ENCODE peak calls at places on chromosomes 16 and 17, in five cellular contexts. T is kidney tubule cell, X is heart right ventricle, P is Right ventricle myocardium superior, B is germinal center. H is an unnamed sample.

GRCh38 chr17:27588354-27588753 is 42.6 kb upstream of the LGALS9 start:
- DNase-seq in X (no peak), B (no peak), P (no peak), T (no peak), H (no peak)

GRCh38 chr17:59527931-59528330 is 37.5 kb upstream of the DHX40 start:
- DNase-seq in P (no peak), T (no peak), B (no peak), X (no peak), H (no peak)

GRCh38 chr16:30023586-30023985 is 588 bp downstream of the C16orf92 start:
- DNase-seq in P (no peak), T (no peak), B (no peak), X (no peak), H (no peak)

GRCh38 chr16:73031155-73031866 is 16.6 kb downstream of the ZFHX3 start:
- DNase-seq in T (peak; percentile 40), B (no peak), X (no peak), P (no peak), H (no peak)

GRCh38 chr17:76623271-76624146 is 20.0 kb downstream of the ST6GALNAC1 start:
- DNase-seq in X (peak; percentile 81), P (peak; percentile 85), T (peak; percentile 78), B (peak; percentile 79), H (peak; percentile 78)

GRCh38 chr17:40360091-40360490 is 4.4 kb downstream of the GJD3 start:
- DNase-seq in X (no peak), P (no peak), T (no peak), B (no peak), H (no peak)

GRCh38 chr16:87044031-87044380 is 273.2 kb downstream of the C16orf95 start:
- DNase-seq in T (peak; percentile 91), B (no peak), X (no peak), P (no peak), H (no peak)

GRCh38 chr17:81841866-81842265 is 7.0 kb upstream of the PPP1R27 start:
- DNase-seq in P (no peak), T (no peak), X (no peak), B (no peak), H (no peak)

GRCh38 chr16:16052916-16053315 is 103.5 kb downstream of the ABCC1 start:
- DNase-seq in T (no peak), X (no peak), P (no peak), B (no peak), H (no peak)

GRCh38 chr17:5365831-5366230 is 53.6 kb downstream of the NUP88 start:
- DNase-seq in T (no peak), B (no peak), X (no peak), P (no peak), H (no peak)

GRCh38 chr17:83101805-83102480 is 22.5 kb downstream of the METRNL start:
- DNase-seq in B (no peak), P (no peak), T (no peak), X (no peak), H (peak; percentile 27)

GRCh38 chr17:44223574-44224046 is 4.1 kb upstream of the UBTF start:
- DNase-seq in B (no peak), X (no peak), P (no peak), T (peak; percentile 88), H (no peak)

GRCh38 chr17:2289878-2290478 is 13.6 kb downstream of the SMG6 start:
- DNase-seq in T (no peak), P (no peak), X (no peak), B (no peak), H (no peak)

GRCh38 chr17:382644-383533 is 30.3 kb upstream of the RPH3AL start:
- DNase-seq in T (peak; percentile 76), B (no peak), X (no peak), P (no peak), H (peak; percentile 86)

GRCh38 chr16:69924041-69924775 is 26.9 kb upstream of the CLEC18A start:
- DNase-seq in B (no peak), P (no peak), X (no peak), T (no peak), H (no peak)

GRCh38 chr16:87466975-87467501 is 25.8 kb downstream of the ZCCHC14 start:
- DNase-seq in B (no peak), X (no peak), P (no peak), T (no peak), H (no peak)

GRCh38 chr16:27226976-27227705 is 23.8 kb downstream of the KDM8 start:
- DNase-seq in P (peak; percentile 32), X (no peak), B (no peak), T (no peak), H (no peak)

GRCh38 chr16:10833271-10833670 is 14.7 kb upstream of the TVP23A start:
- DNase-seq in X (no peak), T (no peak), B (no peak), P (no peak), H (no peak)

GRCh38 chr16:51151951-51152663 is 1.0 kb upstream of the SALL1 start:
- DNase-seq in B (no peak), X (peak; percentile 74), T (peak; percentile 96), P (peak; percentile 53), H (peak; percentile 80)

GRCh38 chr16:16021646-16021987 is 72.2 kb downstream of the ABCC1 start:
- DNase-seq in P (no peak), B (no peak), X (no peak), T (no peak), H (no peak)

GRCh38 chr17:42155614-42156045 is 841 bp upstream of the RAB5C start:
- DNase-seq in B (no peak), X (no peak), P (no peak), T (no peak), H (no peak)

GRCh38 chr17:14950216-14950615 is 314.9 kb downstream of the PMP22 start:
- DNase-seq in T (no peak), P (no peak), X (no peak), B (no peak), H (no peak)

GRCh38 chr16:19912445-19913305 is 28.0 kb upstream of the GPRC5B start:
- DNase-seq in P (no peak), B (no peak), X (no peak), T (peak; percentile 91), H (peak; percentile 36)

GRCh38 chr17:7573324-7574080 is 5.9 kb upstream of the CD68 start:
- DNase-seq in T (peak; percentile 92), X (peak; percentile 89), B (peak; percentile 92), P (peak; percentile 92), H (peak; percentile 83)

GRCh38 chr16:22092143-22092933 is at the start of gene VWA3A:
- DNase-seq in T (peak; percentile 61), B (no peak), X (no peak), P (no peak), H (peak; percentile 55)

GRCh38 chr17:83081561-83082201 is 2.3 kb downstream of the METRNL start:
- DNase-seq in B (peak; percentile 49), P (no peak), T (no peak), X (no peak), H (no peak)

GRCh38 chr16:86533942-86534341 is 21.1 kb downstream of the MTHFSD start:
- DNase-seq in P (no peak), B (no peak), X (no peak), T (no peak), H (no peak)

GRCh38 chr16:57588821-57589220 is 39.6 kb upstream of the ADGRG1 start:
- DNase-seq in B (no peak), T (no peak), P (no peak), X (no peak), H (no peak)

GRCh38 chr16:85704900-85705846 is 16.4 kb upstream of the GINS2 start:
- DNase-seq in B (no peak), X (no peak), T (no peak), P (no peak), H (no peak)

GRCh38 chr17:15392326-15392739 is 50.9 kb upstream of the TEKT3 start:
- DNase-seq in B (no peak), P (peak; percentile 56), T (peak; percentile 73), X (no peak), H (no peak)

GRCh38 chr17:36899250-36900129 is 37.8 kb upstream of the LHX1 start:
- DNase-seq in T (peak; percentile 58), B (no peak), X (no peak), P (no peak), H (no peak)

GRCh38 chr17:40320771-40321501 is 12.0 kb downstream of the RARA start:
- DNase-seq in X (peak; percentile 69), P (peak; percentile 85), B (no peak), T (no peak), H (no peak)

GRCh38 chr17:82542439-82542838 is 22.9 kb downstream of the FOXK2 start:
- DNase-seq in B (no peak), X (no peak), P (no peak), T (no peak), H (no peak)

GRCh38 chr16:73277066-73277465 is 229.1 kb upstream of the ZFHX3 start:
- DNase-seq in X (no peak), T (no peak), B (no peak), P (no peak), H (no peak)

GRCh38 chr16:51039638-51040331 is 111.3 kb downstream of the SALL1 start:
- DNase-seq in T (no peak), P (no peak), B (no peak), X (no peak), H (no peak)

GRCh38 chr16:81266680-81267095 is 28.2 kb downstream of the BCO1 start:
- DNase-seq in X (no peak), P (no peak), T (peak; percentile 58), B (no peak), H (no peak)